ENCODE peak calls at places on chromosomes 13 and 19, in six cellular contexts. I is T-cell; G is fibroblast of pulmonary artery; O is activated T-cell treated with anti-CD3 and anti-CD28 coated beads, Interleukin-2, amount 50 U/mL, for 72 hours; W is tibial artery; E is fibroblast of the conjunctiva. X is an unnamed sample.

GRCh38 chr19:13441810-13442512 is 64.3 kb downstream of the CACNA1A start:
- DNase-seq in W (no peak), O (peak), I (peak), E (no peak), G (peak), X (no peak)

GRCh38 chr19:56834564-56835375 is 5.8 kb downstream of the PEG3 start:
- DNase-seq in E (no peak), I (no peak), G (no peak), W (no peak), O (no peak), X (no peak)

GRCh38 chr13:52001120-52001731 is 10.0 kb downstream of the ATP7B start:
- DNase-seq in O (no peak), E (peak), I (no peak), W (no peak), G (peak), X (no peak)

GRCh38 chr13:40665754-40666057 is 735 bp downstream of the FOXO1 start:
- DNase-seq in O (peak), W (no peak), G (no peak), E (no peak), I (peak), X (no peak)

GRCh38 chr13:101309014-101309619 is 107.2 kb downstream of the NALCN start:
- DNase-seq in G (peak), I (no peak), W (no peak), O (no peak), E (peak), X (no peak)

GRCh38 chr19:30175987-30176386 is 196.2 kb upstream of the ZNF536 start:
- DNase-seq in G (no peak), E (no peak), W (no peak), O (no peak), I (no peak), X (no peak)

GRCh38 chr19:32498641-32499200 is 82.3 kb upstream of the PDCD5 start:
- DNase-seq in E (no peak), O (no peak), W (no peak), I (peak), G (no peak), X (no peak)

GRCh38 chr13:114339779-114340534 is 25.7 kb downstream of the CHAMP1 start:
- DNase-seq in I (peak), W (no peak), O (peak), E (peak), G (peak), X (no peak)

GRCh38 chr13:34420975-34421719 is 520.9 kb upstream of the NBEA start:
- DNase-seq in O (no peak), W (no peak), G (no peak), I (no peak), E (no peak), X (no peak)

GRCh38 chr13:107185889-107186288 is 618.0 kb upstream of the ARGLU1 start:
- DNase-seq in I (no peak), G (peak), O (no peak), E (no peak), W (no peak), X (no peak)

GRCh38 chr13:81051873-81052272 is 710.9 kb upstream of the SPRY2 start:
- DNase-seq in E (no peak), W (no peak), G (peak), I (no peak), O (no peak), X (no peak)

GRCh38 chr13:45314822-45315221 is 26.2 kb downstream of the TPT1 start:
- DNase-seq in E (no peak), W (no peak), O (no peak), I (no peak), G (no peak), X (no peak)

GRCh38 chr19:50531171-50531612 is 17.5 kb upstream of the ASPDH start:
- DNase-seq in O (no peak), E (no peak), I (no peak), G (no peak), W (no peak), X (no peak)

GRCh38 chr19:11130824-11131455 is 24.6 kb downstream of the SPC24 start:
- DNase-seq in I (peak), E (no peak), G (peak), W (peak), O (peak), X (peak)

X was measured in suprapubic skin.